ENCODE peak calls at places on chromosomes 5 and 9, in four cellular contexts. L is H9, J is mesenchymal stem cell, M is neuronal stem cell. W is an unnamed sample.
A peak's percentile ranks its signal among the peaks of the same experiment; 100 is the strongest.

GRCh38 chr5:157748740-157749461 is 5.4 kb downstream of the LSM11 start:
- DNase-seq in L (no peak), J (peak; percentile 75), M (no peak), W (peak; percentile 93)

GRCh38 chr5:75512383-75513074 is 838 bp downstream of the POLK start:
- DNase-seq in L (no peak), J (no peak), M (no peak), W (peak; percentile 1)

GRCh38 chr5:113493446-113493845 is 5.2 kb upstream of the MCC start:
- DNase-seq in L (no peak), J (no peak), M (no peak), W (no peak)

GRCh38 chr9:33272061-33272460 is 7.2 kb downstream of the CHMP5 start:
- DNase-seq in L (no peak), J (no peak), M (no peak), W (no peak)

GRCh38 chr5:177468329-177469058 is 4.9 kb downstream of the DBN1 start:
- DNase-seq in L (no peak), J (no peak), M (no peak), W (peak; percentile 70)

GRCh38 chr5:7897014-7897600 is 28.2 kb downstream of the MTRR start:
- DNase-seq in L (peak; percentile 55), J (peak; percentile 46), M (no peak), W (peak; percentile 52)

GRCh38 chr9:127035423-127035822 is 87.0 kb downstream of the ANGPTL2 start:
- DNase-seq in L (no peak), J (peak; percentile 73), M (no peak), W (peak; percentile 17)

GRCh38 chr9:94630281-94630680 is 9.0 kb downstream of the FBP1 start:
- DNase-seq in L (no peak), J (no peak), M (no peak), W (no peak)

GRCh38 chr5:65718576-65719310 is 3.2 kb downstream of the SGTB start:
- DNase-seq in L (no peak), J (no peak), M (no peak), W (no peak)

GRCh38 chr5:74127377-74128338 is 501.7 kb downstream of the ARHGEF28 start:
- DNase-seq in L (no peak), J (no peak), M (no peak), W (peak; percentile 33)

GRCh38 chr9:97904725-97905124 is 17.6 kb downstream of the TRMO start:
- DNase-seq in L (no peak), J (no peak), M (no peak), W (no peak)

GRCh38 chr9:136482046-136482792 is 621 bp downstream of the SEC16A start:
- DNase-seq in L (no peak), J (peak; percentile 76), M (peak; percentile 29), W (peak; percentile 37)

GRCh38 chr5:32072054-32072453 is 102.1 kb downstream of the GOLPH3 start:
- DNase-seq in L (no peak), J (no peak), M (no peak), W (no peak)

GRCh38 chr9:117722108-117722761 is 18.0 kb downstream of the TLR4 start:
- DNase-seq in L (no peak), J (no peak), M (no peak), W (no peak)

GRCh38 chr9:126487856-126488255 is 125.9 kb upstream of the LMX1B start:
- DNase-seq in L (no peak), J (no peak), M (no peak), W (no peak)

GRCh38 chr5:126373621-126374416 is 49.4 kb upstream of the GRAMD2B start:
- DNase-seq in L (no peak), J (peak; percentile 63), M (no peak), W (no peak)

GRCh38 chr5:176553260-176554085 is 4.3 kb downstream of the CDHR2 start:
- DNase-seq in L (no peak), J (no peak), M (no peak), W (no peak)

GRCh38 chr9:21709464-21710058 is 92.9 kb upstream of the MTAP start:
- DNase-seq in L (peak; percentile 55), J (peak; percentile 49), M (peak; percentile 57), W (peak; percentile 53)

GRCh38 chr9:87518702-87519335 is 21.2 kb downstream of the DAPK1 start:
- DNase-seq in L (no peak), J (no peak), M (no peak), W (no peak)

GRCh38 chr5:39360483-39361071 is 3.7 kb downstream of the C9 start:
- DNase-seq in L (no peak), J (no peak), M (no peak), W (no peak)

GRCh38 chr5:34053133-34053532 is 10.1 kb upstream of the C1QTNF3 start:
- DNase-seq in L (no peak), J (peak; percentile 44), M (no peak), W (peak; percentile 78)

GRCh38 chr9:120109242-120109641 is 470.7 kb downstream of the CDK5RAP2 start:
- DNase-seq in L (peak; percentile 82), J (no peak), M (peak; percentile 37), W (no peak)

GRCh38 chr5:155270737-155271136 is 257.2 kb downstream of the KIF4B start:
- DNase-seq in L (no peak), J (no peak), M (no peak), W (no peak)

GRCh38 chr5:173056783-173057061 is 570 bp downstream of the CREBRF start:
- DNase-seq in L (no peak), J (no peak), M (no peak), W (no peak)

GRCh38 chr5:181191526-181192336 is 13.3 kb downstream of the TRIM7 start:
- DNase-seq in L (peak; percentile 95), J (peak; percentile 96), M (peak; percentile 98), W (peak; percentile 94)

GRCh38 chr9:72817413-72817812 is 135.4 kb downstream of the ALDH1A1 start:
- DNase-seq in L (no peak), J (no peak), M (no peak), W (no peak)

DNA sequence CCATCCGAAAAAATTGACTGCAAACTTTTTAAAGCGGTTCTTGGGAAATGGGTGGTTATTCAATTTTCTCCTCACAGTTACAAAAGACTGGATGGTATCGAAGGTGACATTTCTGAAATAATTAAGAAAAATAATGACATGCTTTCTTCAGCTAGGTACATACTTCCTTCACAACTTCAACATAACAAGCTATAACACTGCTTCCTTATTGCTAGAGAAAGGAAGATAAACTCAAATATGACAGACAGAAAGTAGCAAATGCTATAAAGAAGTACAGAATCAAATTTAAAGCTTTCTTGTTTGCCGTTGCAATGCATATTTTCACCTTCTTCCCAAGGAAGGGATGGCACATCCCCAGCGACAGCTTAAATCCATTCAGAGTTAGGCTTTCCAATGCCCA is 93.5 kb upstream of the EFNA5 start:
- DNase-seq in L (no peak), J (no peak), M (no peak), W (no peak)
- H4K91ac ChIP-seq in L (no peak overlapping the region), J (no peak overlapping the region), M (no peak overlapping the region), W (no peak overlapping the region)

GRCh38 chr9:6905850-6906375 is 148.1 kb downstream of the KDM4C start:
- DNase-seq in L (no peak), J (no peak), M (no peak), W (no peak)
- H4K91ac ChIP-seq in L (no peak overlapping the region), J (no peak overlapping the region), M (no peak overlapping the region), W (no peak overlapping the region)

GRCh38 chr9:133532937-133533668 is 1.4 kb upstream of the ADAMTSL2 start:
- DNase-seq in L (peak; percentile 84), J (peak; percentile 66), M (peak; percentile 68), W (peak; percentile 29)
- H4K91ac ChIP-seq in L (no peak overlapping the region), J (no peak overlapping the region), M (no peak overlapping the region), W (no peak overlapping the region)

DNA sequence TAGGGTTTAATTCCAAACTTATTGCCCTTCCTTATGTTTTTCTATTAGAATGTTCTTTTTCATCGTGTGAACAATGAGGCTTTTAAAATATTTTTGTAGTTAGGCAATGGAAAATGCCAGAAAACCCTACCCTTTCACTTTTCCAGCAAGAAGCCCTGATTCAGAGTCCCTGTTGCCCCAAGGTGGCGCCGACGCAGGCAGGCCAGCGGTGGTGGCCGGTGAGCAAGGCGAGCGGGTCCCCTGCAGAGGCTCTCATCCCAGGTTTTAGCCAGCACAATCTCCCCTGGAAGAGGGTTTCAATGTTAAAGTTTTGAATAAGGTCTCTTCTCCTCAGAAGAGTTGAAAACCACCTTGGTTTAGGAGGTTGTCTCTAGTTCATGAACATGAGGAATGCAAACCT is 40.8 kb upstream of the CKMT2 start:
- DNase-seq in L (peak; percentile 49), J (peak; percentile 10), M (no peak), W (no peak)
- H4K91ac ChIP-seq in L (no peak overlapping the region), J (no peak overlapping the region), M (no peak overlapping the region), W (no peak overlapping the region)

DNA sequence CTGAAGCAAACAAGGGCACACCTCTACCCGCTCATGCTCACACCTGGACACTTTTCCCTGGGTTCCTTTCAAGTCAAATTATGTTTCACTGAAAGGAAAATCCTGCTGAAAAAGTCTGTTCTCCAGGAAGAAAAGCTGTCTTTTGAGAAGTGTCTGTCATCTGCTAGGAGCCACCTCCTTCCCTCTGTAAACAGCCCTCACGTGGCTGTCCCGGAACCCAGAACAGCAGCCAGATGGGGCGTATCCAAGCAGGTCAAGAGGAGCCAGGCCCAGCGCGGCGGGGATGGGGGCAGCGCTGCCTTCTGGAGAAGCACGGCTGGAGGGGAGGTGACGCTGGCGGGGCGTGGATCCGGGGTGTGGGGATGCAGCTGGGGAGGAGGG is at the start of gene PNPLA7:
- DNase-seq in L (peak; percentile 86), J (peak; percentile 90), M (peak; percentile 51), W (peak; percentile 43)
- H4K91ac ChIP-seq in L (no peak within 1 kb of the TSS), J (peak within 1 kb of the TSS; percentile 92), M (no peak within 1 kb of the TSS), W (no peak within 1 kb of the TSS)

GRCh38 chr5:149298163-149298562 is 26.5 kb downstream of the AFAP1L1 start:
- DNase-seq in L (no peak), J (no peak), M (no peak), W (no peak)

GRCh38 chr5:149298857-149299404 is 27.3 kb downstream of the AFAP1L1 start:
- DNase-seq in L (no peak), J (no peak), M (no peak), W (no peak)

GRCh38 chr5:149300441-149300840 is 28.8 kb downstream of the AFAP1L1 start:
- DNase-seq in L (no peak), J (no peak), M (no peak), W (no peak)

GRCh38 chr5:149301049-149301743 is 29.5 kb downstream of the AFAP1L1 start:
- DNase-seq in L (no peak), J (no peak), M (no peak), W (no peak)

DNA sequence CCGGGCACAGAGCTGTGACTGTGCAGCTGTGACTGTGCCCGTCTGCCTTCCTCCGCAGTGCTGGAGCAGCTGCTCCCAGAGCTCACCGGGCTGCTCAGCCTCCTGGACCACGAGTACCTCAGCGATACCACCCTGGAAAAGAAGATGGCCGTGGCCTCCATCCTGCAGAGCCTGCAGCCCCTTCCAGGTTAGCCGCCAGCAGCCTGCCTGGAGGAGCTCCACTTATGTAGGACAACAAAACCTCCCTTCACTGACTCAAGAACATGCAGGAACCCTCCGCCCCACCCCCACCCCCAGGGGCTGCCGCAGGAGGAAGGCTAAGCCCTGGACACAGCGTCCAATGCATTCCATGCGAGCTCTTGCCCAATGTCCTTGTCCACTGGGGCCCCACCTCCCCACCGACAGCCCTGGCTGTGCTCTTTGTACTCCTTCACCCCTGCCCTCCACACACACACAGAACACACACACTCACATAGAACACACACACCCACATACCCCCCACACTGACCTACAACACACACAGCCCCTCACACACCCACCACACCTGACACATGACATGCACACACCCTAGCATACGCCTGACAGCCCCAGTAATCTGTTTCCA is 27.9 kb downstream of the AFAP1L1 start:
- DNase-seq in L (no peak), J (no peak), M (no peak), W (no peak)
- H4K91ac ChIP-seq in L (no peak overlapping the region), J (peak overlapping the region; percentile 1), M (no peak overlapping the region), W (no peak overlapping the region)